ENCODE peak calls at places on chromosomes 1 and 21, in four cellular contexts. R is lower lobe of right lung, I is skeletal muscle cell, B is Calu3. J is an unnamed sample.

GRCh38 chr1:232695626-232696025 is 65.7 kb upstream of the SIPA1L2 start:
- DNase-seq in R (no peak), B (no peak), I (no peak), J (no peak)

GRCh38 chr1:109181085-109181806 is 32.5 kb upstream of the SARS1 start:
- DNase-seq in B (peak; percentile 12), I (no peak), R (no peak), J (no peak)

GRCh38 chr1:20154306-20154831 is 15.2 kb downstream of the PLA2G2F start:
- DNase-seq in R (no peak), I (no peak), B (peak; percentile 25), J (no peak)

GRCh38 chr1:1013922-1014617 is 773 bp downstream of the ISG15 start:
- DNase-seq in B (no peak), R (no peak), I (no peak), J (no peak)

GRCh38 chr1:54810144-54810942 is 9.2 kb upstream of the TTC22 start:
- DNase-seq in I (no peak), B (peak; percentile 79), R (peak; percentile 65), J (peak; percentile 84)

GRCh38 chr1:79355073-79355472 is 348.5 kb upstream of the ADGRL4 start:
- DNase-seq in I (peak; percentile 39), R (no peak), B (no peak), J (no peak)

GRCh38 chr1:245939756-245940345 is 567.2 kb downstream of the SMYD3 start:
- DNase-seq in I (no peak), B (no peak), R (no peak), J (no peak)

GRCh38 chr21:34261841-34262832 is 101.7 kb upstream of the KCNE2 start:
- DNase-seq in I (no peak), B (no peak), R (no peak), J (no peak)

GRCh38 chr1:172895050-172895460 is 155.7 kb downstream of the TNFSF18 start:
- DNase-seq in B (no peak), I (no peak), R (no peak), J (no peak)

GRCh38 chr1:22204989-22205913 is 62.4 kb upstream of the WNT4 start:
- DNase-seq in B (no peak), I (no peak), R (peak; percentile 65), J (no peak)

GRCh38 chr1:153389978-153390879 is 644 bp downstream of the S100A8 start:
- DNase-seq in I (no peak), R (no peak), B (no peak), J (no peak)

GRCh38 chr1:45569962-45570581 is 13.8 kb upstream of the NASP start:
- DNase-seq in I (peak; percentile 23), R (peak; percentile 61), B (peak; percentile 67), J (peak; percentile 79)

GRCh38 chr1:30386145-30386926 is 337.0 kb downstream of the MATN1 start:
- DNase-seq in B (no peak), R (no peak), I (no peak), J (no peak)

GRCh38 chr1:187226396-187226795 is 397.6 kb downstream of the PLA2G4A start:
- DNase-seq in I (no peak), B (no peak), R (no peak), J (no peak)

GRCh38 chr1:35298464-35298863 is 30.0 kb downstream of the ZMYM4 start:
- DNase-seq in R (no peak), B (peak; percentile 22), I (no peak), J (peak; percentile 28)

GRCh38 chr1:165452336-165453130 is 7.6 kb upstream of the RXRG start:
- DNase-seq in I (no peak), R (no peak), B (no peak), J (no peak)

GRCh38 chr21:38911523-38912354 is 106.0 kb downstream of the ETS2 start:
- DNase-seq in I (no peak), B (no peak), R (no peak), J (no peak)